ENCODE peak calls at places on chromosomes 4 and X, in ten cellular contexts. M, T, P, K, H, D, N, Y, Z and L are unnamed samples.

GRCh38 chr4:86892639-86892965 is 380 bp upstream of the C4orf36 start:
- DNase-seq in K (no peak), M (no peak), D (no peak), T (no peak), Y (no peak), H (no peak), Z (no peak), P (no peak), N (no peak), L (no peak)

GRCh38 chrX:2705461-2705860 is 14.4 kb downstream of the CD99 start:
- DNase-seq in T (no peak), H (no peak), K (no peak), Y (no peak), N (no peak), P (no peak), D (no peak), M (no peak), Z (no peak), L (no peak)

GRCh38 chr4:39048291-39048690 is 13.7 kb upstream of the KLHL5 start:
- DNase-seq in M (no peak), Z (no peak), D (no peak), P (no peak), T (no peak), Y (peak), H (no peak), K (no peak), N (no peak), L (no peak)

GRCh38 chrX:45740291-45740690 is 539.6 kb upstream of the DIPK2B start:
- DNase-seq in H (no peak), P (no peak), T (no peak), Y (no peak), N (no peak), M (no peak), D (no peak), Z (no peak), K (no peak), L (no peak)

GRCh38 chr4:107034091-107034698 is 1.9 kb downstream of the DKK2 start:
- DNase-seq in D (peak), N (no peak), K (peak), Y (peak), T (peak), M (no peak), H (no peak), Z (no peak), P (no peak), L (peak)

GRCh38 chr4:136012250-136012649 is 1520.0 kb downstream of the PCDH18 start:
- DNase-seq in Z (no peak), Y (no peak), K (no peak), D (no peak), T (no peak), N (no peak), M (no peak), P (no peak), H (no peak), L (no peak)

GRCh38 chrX:29299689-29300088 is 712.4 kb downstream of the IL1RAPL1 start:
- DNase-seq in N (no peak), T (no peak), M (no peak), Y (no peak), H (peak), K (no peak), Z (no peak), P (no peak), D (no peak), L (no peak)

GRCh38 chrX:150062292-150063137 is 124.2 kb upstream of the EOLA2 start:
- DNase-seq in K (no peak), T (no peak), Z (no peak), Y (peak), D (no peak), N (peak), H (peak), P (peak), M (no peak), L (no peak)

GRCh38 chr4:168357941-168358340 is 39.4 kb upstream of the DDX60 start:
- DNase-seq in M (no peak), T (no peak), N (no peak), D (no peak), P (no peak), Z (no peak), H (no peak), K (no peak), Y (no peak), L (no peak)

GRCh38 chr4:26692014-26692726 is 108.3 kb downstream of the TBC1D19 start:
- DNase-seq in D (no peak), Z (no peak), P (no peak), K (peak), N (no peak), Y (no peak), M (no peak), T (peak), H (peak), L (no peak)

GRCh38 chr4:104451573-104451972 is 43.1 kb downstream of the CXXC4 start:
- DNase-seq in N (no peak), P (no peak), H (peak), M (no peak), K (no peak), Y (peak), D (no peak), Z (no peak), T (no peak), L (no peak)

GRCh38 chr4:55910140-55910539 is 38.6 kb upstream of the CEP135 start:
- DNase-seq in N (no peak), H (no peak), P (peak), Y (peak), K (no peak), T (no peak), M (no peak), D (no peak), Z (no peak), L (no peak)